ENCODE peak calls at places on chromosomes 7 and 10, in five cellular contexts. R, N, F, I and C are unnamed samples.

GRCh38 chr10:74008212-74008731 is 10.4 kb downstream of the VCL start:
- DNase-seq in F (no peak), N (peak; percentile 77), I (no peak), R (no peak), C (no peak)

GRCh38 chr10:75495434-75496190 is 64.2 kb downstream of the LRMDA start:
- DNase-seq in F (no peak), N (no peak), R (no peak), I (no peak), C (no peak)

GRCh38 chr7:84536256-84536870 is 341.8 kb upstream of the SEMA3A start:
- DNase-seq in I (no peak), F (no peak), N (peak; percentile 24), R (no peak), C (no peak)

GRCh38 chr7:80453699-80454340 is 58.0 kb downstream of the GNAT3 start:
- DNase-seq in N (no peak), F (peak; percentile 23), I (no peak), R (peak; percentile 6), C (no peak)

GRCh38 chr10:1379601-1380000 is 323.4 kb downstream of the WDR37 start:
- DNase-seq in F (peak; percentile 41), I (no peak), N (no peak), R (no peak), C (no peak)

GRCh38 chr10:62852961-62853702 is 37.0 kb upstream of the EGR2 start:
- DNase-seq in N (no peak), I (peak; percentile 49), F (no peak), R (no peak), C (no peak)

GRCh38 chr10:2897619-2898508 is 169.5 kb upstream of the PFKP start:
- DNase-seq in I (peak; percentile 5), R (no peak), N (no peak), F (no peak), C (no peak)

GRCh38 chr7:93931655-93932054 is 10.1 kb downstream of the GNG11 start:
- DNase-seq in N (no peak), R (no peak), F (no peak), I (no peak), C (no peak)

GRCh38 chr10:73306171-73306708 is 52.4 kb downstream of the CFAP70 start:
- DNase-seq in R (no peak), F (no peak), N (no peak), I (no peak), C (no peak)

GRCh38 chr7:98745722-98746318 is 124.0 kb downstream of the TMEM130 start:
- DNase-seq in R (peak; percentile 16), N (peak; percentile 10), I (peak; percentile 62), F (peak; percentile 81), C (peak; percentile 58)

GRCh38 chr7:13217762-13218161 is 530.3 kb downstream of the ARL4A start:
- DNase-seq in R (no peak), I (no peak), F (no peak), N (no peak), C (no peak)

GRCh38 chr7:111845853-111846252 is 283.6 kb upstream of the IMMP2L start:
- DNase-seq in N (no peak), R (no peak), I (no peak), F (no peak), C (no peak)